ENCODE peak calls at places on chromosomes 4 and X, in eight cellular contexts. A is iris pigment epithelial cell; M is kidney tubule cell; X is LoVo; V is hypothalamus; O is hippocampal formation; N is effector memory CD4-positive, alpha-beta T cell; I is Right ventricle myocardium superior. L is an unnamed sample.

GRCh38 chrX:38458071-38458470 is 103.3 kb upstream of the TSPAN7 start:
- DNase-seq in X (peak), M (no peak), I (no peak), A (no peak), V (no peak), O (peak), N (no peak), L (no peak)

GRCh38 chr4:17939061-17939460 is 82.5 kb downstream of the LCORL start:
- DNase-seq in X (no peak), V (no peak), M (no peak), I (no peak), N (no peak), A (peak), O (no peak), L (no peak)

GRCh38 chr4:88219099-88219498 is 60.7 kb upstream of the ABCG2 start:
- DNase-seq in N (no peak), M (peak), I (no peak), V (no peak), A (peak), O (peak), X (peak), L (no peak)

GRCh38 chr4:122577808-122578781 is 42.8 kb downstream of the IL21 start:
- DNase-seq in M (peak), I (no peak), A (peak), N (peak), X (peak), V (no peak), O (no peak), L (peak)

GRCh38 chrX:46599051-46599560 is 25.5 kb downstream of the CHST7 start:
- DNase-seq in O (no peak), A (peak), M (no peak), N (no peak), X (no peak), V (no peak), I (no peak), L (no peak)

GRCh38 chrX:30302957-30303356 is 6.2 kb downstream of the NR0B1 start:
- DNase-seq in I (peak), M (peak), N (no peak), V (no peak), O (peak), X (no peak), A (peak), L (no peak)

GRCh38 chr4:114076865-114077264 is 97.4 kb upstream of the ARSJ start:
- DNase-seq in M (peak), N (no peak), O (no peak), V (no peak), A (no peak), X (no peak), I (no peak), L (no peak)

GRCh38 chrX:1524874-1525582 is 12.0 kb downstream of the P2RY8 start:
- DNase-seq in V (no peak), A (no peak), I (no peak), O (no peak), X (no peak), N (no peak), M (no peak), L (no peak)

GRCh38 chr4:173211838-173212237 is 43.2 kb downstream of the GALNT7 start:
- DNase-seq in A (peak), V (no peak), O (no peak), M (peak), X (peak), N (no peak), I (no peak), L (no peak)

GRCh38 chr4:86523333-86523732 is 70.8 kb upstream of the PTPN13 start:
- DNase-seq in V (no peak), I (no peak), X (no peak), A (peak), O (no peak), M (no peak), N (no peak), L (no peak)

GRCh38 chr4:48949518-48950207 is 36.4 kb upstream of the CWH43 start:
- DNase-seq in X (peak), V (no peak), N (no peak), A (no peak), I (no peak), M (peak), O (no peak), L (no peak)

GRCh38 chrX:46029777-46030176 is 515.4 kb downstream of the ZNF674 start:
- DNase-seq in X (no peak), M (no peak), A (no peak), N (no peak), V (no peak), O (no peak), I (no peak), L (no peak)

GRCh38 chr4:1209821-1210220 is 37.4 kb upstream of the SPON2 start:
- DNase-seq in N (no peak), A (peak), V (no peak), M (no peak), X (no peak), I (peak), O (no peak), L (no peak)

GRCh38 chr4:18278244-18278643 is 256.7 kb upstream of the LCORL start:
- DNase-seq in X (no peak), A (no peak), N (no peak), O (no peak), I (no peak), V (no peak), M (no peak), L (no peak)

GRCh38 chrX:107834273-107835201 is 8.9 kb downstream of the MID2 start:
- DNase-seq in X (no peak), M (no peak), V (no peak), A (peak), I (no peak), N (no peak), O (no peak), L (no peak)

GRCh38 chrX:116204947-116205346 is 34.4 kb downstream of the AGTR2 start:
- DNase-seq in M (peak), X (peak), O (peak), V (no peak), I (no peak), N (no peak), A (peak), L (no peak)

GRCh38 chr4:110623710-110624015 is 786 bp upstream of the PITX2 start:
- DNase-seq in V (no peak), X (no peak), M (no peak), O (no peak), A (peak), N (no peak), I (no peak), L (no peak)

GRCh38 chrX:41338422-41338821 is 4.5 kb downstream of the DDX3X start:
- DNase-seq in A (peak), V (no peak), I (no peak), O (no peak), M (no peak), X (no peak), N (no peak), L (no peak)

GRCh38 chr4:16079046-16079445 is 4.8 kb downstream of the PROM1 start:
- DNase-seq in I (no peak), O (no peak), M (peak), V (no peak), N (no peak), A (peak), X (no peak), L (no peak)

GRCh38 chr4:163165217-163166017 is 1.3 kb downstream of the NAF1 start:
- DNase-seq in M (peak), O (no peak), N (no peak), V (no peak), X (no peak), I (no peak), A (peak), L (no peak)

GRCh38 chr4:85149656-85150055 is 183.2 kb upstream of the WDFY3 start:
- DNase-seq in O (no peak), X (no peak), N (no peak), A (peak), M (peak), I (no peak), V (no peak), L (no peak)

GRCh38 chr4:186297013-186297645 is 31.1 kb downstream of the F11 start:
- DNase-seq in A (peak), N (no peak), X (peak), V (no peak), M (peak), I (no peak), O (peak), L (no peak)

GRCh38 chr4:110988741-110989140 is 365.9 kb upstream of the PITX2 start:
- DNase-seq in V (no peak), N (no peak), I (no peak), M (no peak), A (no peak), O (no peak), X (no peak), L (no peak)

GRCh38 chrX:19964017-19964710 is 26.7 kb downstream of the BCLAF3 start:
- DNase-seq in A (peak), O (no peak), V (no peak), N (no peak), M (peak), X (no peak), I (no peak), L (no peak)

GRCh38 chr4:24991015-24991414 is 39.7 kb downstream of the LGI2 start:
- DNase-seq in A (peak), I (no peak), V (no peak), X (no peak), N (no peak), M (peak), O (no peak), L (no peak)

GRCh38 chr4:54228563-54229501 is at the start of gene PDGFRA:
- DNase-seq in X (no peak), N (no peak), M (no peak), A (peak), O (no peak), V (no peak), I (peak), L (no peak)

GRCh38 chr4:28879178-28879577 is 1841.0 kb upstream of the PCDH7 start:
- DNase-seq in N (no peak), A (peak), X (no peak), O (no peak), I (no peak), M (no peak), V (no peak), L (no peak)

GRCh38 chr4:111838406-111838930 is 306.8 kb upstream of the FAM241A start:
- DNase-seq in V (no peak), O (peak), I (no peak), A (no peak), X (no peak), N (no peak), M (no peak), L (no peak)

GRCh38 chr4:152094851-152095700 is 334.3 kb upstream of the GATB start:
- DNase-seq in O (no peak), V (no peak), M (peak), I (no peak), A (peak), N (no peak), X (no peak), L (peak)

GRCh38 chr4:48008021-48008596 is 8.4 kb downstream of the CNGA1 start:
- DNase-seq in X (no peak), A (no peak), N (no peak), V (no peak), M (peak), O (no peak), I (no peak), L (no peak)